ENCODE peak calls at places on chromosomes 11 and 22, in four cellular contexts. F is K562, Q is GM12878, U is HepG2. C is an unnamed sample.

GRCh38 chr11:64331569-64332371 is 8.2 kb upstream of the CCDC88B start:
- DNase-seq in F (peak; percentile 91), Q (peak; percentile 80), U (peak; percentile 69), C (peak; percentile 74)

GRCh38 chr11:87281496-87281895 is 243.8 kb downstream of the TMEM135 start:
- DNase-seq in F (peak; percentile 27), Q (no peak), U (peak; percentile 7), C (peak; percentile 96)

GRCh38 chr11:86511086-86511551 is 136.4 kb downstream of the CCDC81 start:
- DNase-seq in F (no peak), Q (peak; percentile 27), U (no peak), C (peak; percentile 61)

GRCh38 chr11:68041617-68042218 is 2.9 kb downstream of the TCIRG1 start:
- DNase-seq in F (no peak), Q (no peak), U (no peak), C (no peak)

GRCh38 chr22:33699176-33699575 is 221.1 kb downstream of the LARGE1 start:
- DNase-seq in F (no peak), Q (no peak), U (no peak), C (no peak)

GRCh38 chr11:133576351-133576750 is 44.0 kb upstream of the OPCML start:
- DNase-seq in F (peak; percentile 23), Q (no peak), U (no peak), C (no peak)

GRCh38 chr11:73271936-73272679 is at the start of gene P2RY6:
- DNase-seq in F (no peak), Q (no peak), U (peak; percentile 75), C (no peak)

GRCh38 chr22:50536231-50536630 is 6.4 kb upstream of the TYMP start:
- DNase-seq in F (no peak), Q (no peak), U (no peak), C (no peak)

GRCh38 chr11:92859290-92859689 is 110.2 kb upstream of the MTNR1B start:
- DNase-seq in F (no peak), Q (no peak), U (no peak), C (no peak)

GRCh38 chr22:20131856-20132685 is 467 bp downstream of the ZDHHC8 start:
- DNase-seq in F (peak; percentile 59), Q (no peak), U (no peak), C (no peak)

GRCh38 chr22:23692598-23693291 is 1.9 kb downstream of the RGL4 start:
- DNase-seq in F (no peak), Q (no peak), U (no peak), C (no peak)

GRCh38 chr11:17508306-17508705 is 31.7 kb upstream of the ABCC8 start:
- DNase-seq in F (no peak), Q (no peak), U (no peak), C (no peak)

GRCh38 chr11:72303179-72303578 is 59.2 kb upstream of the PHOX2A start:
- DNase-seq in F (no peak), Q (no peak), U (no peak), C (no peak)

GRCh38 chr22:40791241-40791640 is 27.9 kb downstream of the SLC25A17 start:
- DNase-seq in F (no peak), Q (no peak), U (no peak), C (peak; percentile 67)

GRCh38 chr11:66267039-66267378 is 1.4 kb upstream of the RAB1B start:
- DNase-seq in F (no peak), Q (no peak), U (no peak), C (no peak)

GRCh38 chr11:117127164-117127563 is 16.9 kb upstream of the PAFAH1B2 start:
- DNase-seq in F (no peak), Q (no peak), U (no peak), C (no peak)

GRCh38 chr22:19998991-19999820 is 17.4 kb downstream of the ARVCF start:
- DNase-seq in F (no peak), Q (no peak), U (no peak), C (no peak)

GRCh38 chr11:45333506-45333971 is 47.4 kb upstream of the SYT13 start:
- DNase-seq in F (peak; percentile 25), Q (no peak), U (peak; percentile 15), C (peak; percentile 49)

GRCh38 chr11:20367313-20367948 is 3.9 kb downstream of the HTATIP2 start:
- DNase-seq in F (peak; percentile 79), Q (no peak), U (peak; percentile 24), C (peak; percentile 91)

GRCh38 chr11:3947084-3947483 is 91.6 kb downstream of the STIM1 start:
- DNase-seq in F (no peak), Q (peak; percentile 76), U (no peak), C (peak; percentile 77)

GRCh38 chr11:123438191-123438627 is 8.1 kb downstream of the GRAMD1B start:
- DNase-seq in F (no peak), Q (no peak), U (no peak), C (no peak)

GRCh38 chr11:125180413-125181305 is 16.1 kb downstream of the PKNOX2 start:
- DNase-seq in F (no peak), Q (no peak), U (no peak), C (peak; percentile 32)

GRCh38 chr22:36224245-36224644 is 15.1 kb downstream of the APOL2 start:
- DNase-seq in F (no peak), Q (no peak), U (no peak), C (no peak)

GRCh38 chr11:60118333-60118732 is 29.9 kb downstream of the MS4A2 start:
- DNase-seq in F (peak; percentile 21), Q (no peak), U (no peak), C (peak; percentile 63)

GRCh38 chr11:29527391-29527936 is 489.4 kb downstream of the KCNA4 start:
- DNase-seq in F (no peak), Q (no peak), U (peak; percentile 35), C (peak; percentile 67)

GRCh38 chr22:20951151-20951931 is 15.7 kb upstream of the AIFM3 start:
- DNase-seq in F (no peak), Q (no peak), U (peak; percentile 89), C (no peak)

GRCh38 chr11:78973833-78974232 is 399.2 kb upstream of the NARS2 start:
- DNase-seq in F (no peak), Q (no peak), U (no peak), C (no peak)

GRCh38 chr11:43825217-43825816 is 55.3 kb upstream of the ALKBH3 start:
- DNase-seq in F (peak; percentile 56), Q (no peak), U (peak; percentile 8), C (peak; percentile 45)

GRCh38 chr22:21446827-21447690 is 20.1 kb upstream of the TMEM191C start:
- DNase-seq in F (no peak), Q (no peak), U (no peak), C (no peak)

GRCh38 chr11:7595016-7595869 is 78.1 kb downstream of the CYB5R2 start:
- DNase-seq in F (no peak), Q (no peak), U (no peak), C (no peak)

GRCh38 chr11:4672470-4672869 is 25.2 kb downstream of the OR51E2 start:
- DNase-seq in F (no peak), Q (no peak), U (no peak), C (no peak)

GRCh38 chr11:84720706-84721402 is 906.3 kb downstream of the DLG2 start:
- DNase-seq in F (no peak), Q (no peak), U (no peak), C (no peak)

GRCh38 chr11:9015677-9016076 is 11.9 kb upstream of the NRIP3 start:
- DNase-seq in F (peak; percentile 76), Q (peak; percentile 31), U (peak; percentile 56), C (peak; percentile 81)

GRCh38 chr22:42236268-42236667 is 34.2 kb downstream of the TCF20 start:
- DNase-seq in F (no peak), Q (no peak), U (no peak), C (no peak)

GRCh38 chr11:10305262-10305963 is 540 bp downstream of the ADM start:
- DNase-seq in F (peak; percentile 16), Q (no peak), U (peak; percentile 33), C (no peak)

GRCh38 chr22:32700186-32700882 is 101.2 kb upstream of the TIMP3 start:
- DNase-seq in F (no peak), Q (no peak), U (peak; percentile 44), C (no peak)

GRCh38 chr22:50084570-50084969 is 656 bp downstream of the MLC1 start:
- DNase-seq in F (no peak), Q (no peak), U (no peak), C (no peak)

GRCh38 chr11:8652140-8652539 is 30.3 kb downstream of the TRIM66 start:
- DNase-seq in F (no peak), Q (no peak), U (no peak), C (no peak)

GRCh38 chr11:63999349-64000025 is 13.2 kb downstream of the OTUB1 start:
- DNase-seq in F (peak; percentile 63), Q (no peak), U (no peak), C (no peak)

GRCh38 chr11:68560216-68560615 is 99.7 kb downstream of the PPP6R3 start:
- DNase-seq in F (no peak), Q (no peak), U (no peak), C (peak; percentile 42)

GRCh38 chr22:43995798-43996169 is 28.3 kb upstream of the PARVB start:
- DNase-seq in F (no peak), Q (no peak), U (no peak), C (no peak)
- H3K4me3 ChIP-seq in F (no peak overlapping the region), Q (peak overlapping the region; percentile 75), U (no peak overlapping the region), C (no peak overlapping the region)

GRCh38 chr11:100546714-100547113 is 140.4 kb upstream of the ARHGAP42 start:
- DNase-seq in F (no peak), Q (no peak), U (no peak), C (peak; percentile 12)
- TF ChIP-seq MYC in F (no peak), Q (no peak), U (no peak), C (no peak)

GRCh38 chr22:38455530-38456271 is 702 bp upstream of the KCNJ4 start:
- DNase-seq in F (peak; percentile 58), Q (no peak), U (no peak), C (no peak)
- TF ChIP-seq EZH2 in F (no peak), Q (no peak), U (no peak), C (no peak)

DNA sequence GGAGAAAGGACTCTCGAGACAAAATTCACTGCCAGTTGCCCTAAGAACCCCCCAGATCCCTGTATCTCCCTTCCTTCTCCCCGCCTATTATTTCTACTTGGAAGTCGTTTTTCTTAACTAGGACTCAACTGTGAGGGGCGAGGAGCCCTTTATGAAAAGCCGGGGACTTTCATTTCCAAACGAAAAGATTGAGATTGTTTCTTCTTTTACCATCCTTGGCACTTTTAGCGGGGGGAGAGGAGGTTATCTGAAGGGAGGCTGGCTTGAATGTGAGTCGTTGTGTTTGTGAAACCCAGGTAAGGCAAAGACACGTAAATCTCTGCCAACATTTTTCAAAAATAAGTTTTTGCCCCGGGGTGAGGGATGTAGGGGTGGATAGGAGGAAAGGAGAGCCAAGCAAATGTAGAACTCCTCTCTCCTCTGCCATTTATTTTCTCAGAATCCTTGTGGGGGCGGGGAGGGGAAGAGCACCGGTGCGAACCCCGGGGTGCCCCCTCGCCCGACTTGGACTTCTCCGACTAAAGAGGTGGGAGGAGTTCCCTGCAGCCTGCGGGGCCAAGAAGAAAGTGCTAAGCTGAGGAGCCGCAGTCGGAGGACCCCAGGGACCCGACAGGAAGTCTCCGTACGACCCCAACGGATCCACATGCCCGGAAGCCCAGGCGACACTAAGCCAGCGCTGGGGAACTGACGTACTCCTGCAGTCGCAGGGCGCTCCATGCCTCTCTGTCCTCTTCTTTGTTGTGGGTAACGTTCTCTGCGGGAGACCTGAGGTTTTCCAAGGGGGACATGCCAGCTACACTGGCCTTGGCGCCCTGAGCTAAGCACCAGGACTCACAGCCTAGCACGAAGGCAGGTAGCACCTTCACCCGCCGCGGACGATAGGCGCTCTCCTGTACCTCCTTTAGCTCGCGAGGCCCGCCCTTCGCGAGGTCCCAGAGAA is 2.3 kb upstream of the WT1 start:
- DNase-seq in F (no peak), Q (no peak), U (no peak), C (no peak)
- H3K4me3 ChIP-seq in F (no peak overlapping the region), Q (no peak overlapping the region), U (no peak overlapping the region), C (no peak overlapping the region)

C was measured in endothelial cell of umbilical vein.